ENCODE peak calls at places on chromosomes 12 and 14, in nine cellular contexts. U is HFF-Myc, H is aorta, N is fibroblast of the aortic adventitia, Y is HepG2, R is NCI-H187, B is upper lobe of right lung, T is right lobe of liver, G is stomach. S is an unnamed sample.

GRCh38 chr12:56635539-56636117 is 5.5 kb upstream of the BAZ2A start:
- DNase-seq in N (no peak), G (no peak), H (no peak), U (no peak), T (no peak), R (no peak), Y (no peak), B (no peak), S (no peak)

GRCh38 chr12:42590324-42590934 is 883 bp upstream of the PRICKLE1 start:
- DNase-seq in G (no peak), H (peak; percentile 78), U (no peak), B (no peak), N (no peak), Y (no peak), T (no peak), R (no peak), S (no peak)

GRCh38 chr12:108560321-108560721 is 652 bp downstream of the SART3 start:
- DNase-seq in B (no peak), Y (peak; percentile 28), R (no peak), G (no peak), N (peak; percentile 76), T (no peak), H (no peak), U (no peak), S (no peak)

GRCh38 chr14:68359862-68360552 is 432.9 kb downstream of the ZFP36L1 start:
- DNase-seq in R (no peak), U (peak; percentile 42), Y (no peak), H (peak; percentile 82), B (peak; percentile 86), G (peak; percentile 63), N (peak; percentile 81), T (no peak), S (no peak)

GRCh38 chr14:31705731-31706130 is 144.5 kb downstream of the NUBPL start:
- DNase-seq in G (no peak), Y (no peak), U (no peak), N (no peak), R (no peak), H (no peak), B (no peak), T (no peak), S (no peak)

GRCh38 chr12:95547522-95548055 is 3.7 kb downstream of the USP44 start:
- DNase-seq in B (no peak), U (no peak), G (no peak), Y (no peak), T (no peak), N (peak; percentile 78), H (no peak), R (no peak), S (no peak)

GRCh38 chr12:75921687-75922289 is 109.8 kb downstream of the PHLDA1 start:
- DNase-seq in B (no peak), G (peak; percentile 35), H (no peak), U (no peak), Y (no peak), R (no peak), T (no peak), N (no peak), S (no peak)

GRCh38 chr14:23568600-23569310 is 1.2 kb upstream of the AP1G2 start:
- DNase-seq in B (peak; percentile 63), U (no peak), T (no peak), H (no peak), R (no peak), G (no peak), Y (peak; percentile 80), N (no peak), S (no peak)

S was measured in left lobe of liver.